ENCODE peak calls at places on chromosomes 3 and 15, in nine cellular contexts. S is GM10248; D is stimulated activated naive B cell treated with anti-CD40 and anti-IgM and Interleukin-4, amounts not matched to agents 10 μg/mL and 1 μg/mL and 100 μg/mL, for 72 hours; G is GM12864; M is H9; C is Right ventricle myocardium inferior; K is NCI-H774; H is T-helper 1 cell; I is mesothelial cell of epicardium. B is an unnamed sample.

GRCh38 chr3:187360523-187361060 is 7.6 kb upstream of the RTP4 start:
- DNase-seq in K (no peak), H (no peak), G (no peak), S (no peak), M (no peak), C (no peak), D (no peak), I (no peak), B (no peak)

GRCh38 chr15:78880242-78880533 is 7.5 kb downstream of the MORF4L1 start:
- DNase-seq in K (no peak), C (no peak), D (no peak), M (no peak), S (no peak), I (no peak), H (no peak), G (no peak), B (no peak)

GRCh38 chr3:188174309-188175044 is 20.5 kb downstream of the LPP start:
- DNase-seq in K (no peak), D (no peak), S (no peak), C (no peak), I (no peak), H (no peak), M (no peak), G (no peak), B (no peak)

GRCh38 chr15:95988574-95988887 is 342.0 kb upstream of the NR2F2 start:
- DNase-seq in S (no peak), K (no peak), M (no peak), C (no peak), I (no peak), G (no peak), H (no peak), D (no peak), B (peak; percentile 32)

GRCh38 chr3:135982404-135982761 is 16.9 kb downstream of the PPP2R3A start:
- DNase-seq in I (no peak), G (no peak), H (no peak), M (no peak), K (no peak), S (no peak), C (no peak), D (no peak), B (no peak)

GRCh38 chr3:8279476-8279875 is 222.1 kb upstream of the LMCD1 start:
- DNase-seq in C (no peak), G (no peak), D (no peak), S (no peak), I (no peak), H (no peak), K (no peak), M (peak; percentile 51), B (no peak)

GRCh38 chr3:19598870-19599269 is 335.1 kb downstream of the EFHB start:
- DNase-seq in I (no peak), D (peak; percentile 32), M (no peak), S (peak; percentile 3), H (no peak), C (no peak), K (no peak), G (peak; percentile 50), B (no peak)

GRCh38 chr15:65083262-65083701 is 6.7 kb downstream of the KBTBD13 start:
- DNase-seq in I (no peak), S (no peak), D (no peak), K (no peak), M (peak; percentile 61), G (no peak), C (no peak), H (no peak), B (peak; percentile 87)

GRCh38 chr3:2657971-2658370 is 452.2 kb downstream of the IL5RA start:
- DNase-seq in S (no peak), D (no peak), I (no peak), G (no peak), H (no peak), K (no peak), C (no peak), M (peak; percentile 29), B (no peak)

GRCh38 chr3:14894085-14894484 is 53.3 kb upstream of the NR2C2 start:
- DNase-seq in K (no peak), M (no peak), G (no peak), H (no peak), C (no peak), D (no peak), S (no peak), I (no peak), B (no peak)

GRCh38 chr15:94203321-94203720 is 28.0 kb upstream of the MCTP2 start:
- DNase-seq in K (no peak), C (no peak), G (no peak), H (no peak), M (no peak), S (no peak), D (no peak), I (no peak), B (no peak)

GRCh38 chr3:141280086-141280485 is 48.5 kb downstream of the PXYLP1 start:
- DNase-seq in H (no peak), I (no peak), K (no peak), D (no peak), G (no peak), C (no peak), S (no peak), M (no peak), B (no peak)

GRCh38 chr3:28853830-28854229 is 427.0 kb upstream of the RBMS3 start:
- DNase-seq in M (no peak), D (no peak), S (no peak), I (no peak), K (no peak), G (no peak), H (no peak), C (no peak), B (no peak)

GRCh38 chr3:169494982-169495381 is 168.5 kb downstream of the MECOM start:
- DNase-seq in H (no peak), G (no peak), I (no peak), C (no peak), D (no peak), S (no peak), K (no peak), M (no peak), B (no peak)

GRCh38 chr3:64214697-64215018 is 10.6 kb downstream of the PRICKLE2 start:
- DNase-seq in C (peak; percentile 69), G (no peak), H (no peak), I (no peak), D (no peak), M (no peak), K (no peak), S (no peak), B (no peak)

GRCh38 chr3:23055733-23056376 is 147.3 kb upstream of the UBE2E2 start:
- DNase-seq in G (no peak), S (no peak), I (no peak), H (no peak), M (no peak), C (no peak), D (no peak), K (no peak), B (no peak)

B was measured in ELF-1.